ENCODE peak calls at places on chromosome 15, in ten cellular contexts. One of them, this sample, is unnamed.

GRCh38 chr15:53625962-53626845 is 133.3 kb downstream of the WDR72 start:
- DNase-seq in BE2C: no peak
- DNase-seq in choroid plexus epithelial cell: no peak
- DNase-seq in HFFc6: no peak
- DNase-seq in HepG2: no peak
- DNase-seq in stomach: no peak
- DNase-seq in cardiac muscle cell: no peak
- DNase-seq in endothelial cell: no peak
- DNase-seq in heart left ventricle: no peak
- DNase-seq in MCF 10A: no peak
- DNase-seq in this sample: no peak

GRCh38 chr15:44501768-44502366 is 35.1 kb upstream of the EIF3J start:
- DNase-seq in MCF 10A: peak
- DNase-seq in heart left ventricle: no peak
- DNase-seq in HepG2: peak
- DNase-seq in cardiac muscle cell: peak
- DNase-seq in endothelial cell: no peak
- DNase-seq in stomach: no peak
- DNase-seq in HFFc6: peak
- DNase-seq in BE2C: no peak
- DNase-seq in choroid plexus epithelial cell: peak
- DNase-seq in this sample: no peak

GRCh38 chr15:71654714-71655174 is 155.6 kb upstream of the NR2E3 start:
- DNase-seq in endothelial cell: no peak
- DNase-seq in cardiac muscle cell: no peak
- DNase-seq in MCF 10A: peak
- DNase-seq in stomach: no peak
- DNase-seq in BE2C: no peak
- DNase-seq in heart left ventricle: no peak
- DNase-seq in HepG2: peak
- DNase-seq in HFFc6: no peak
- DNase-seq in choroid plexus epithelial cell: peak
- DNase-seq in this sample: no peak

GRCh38 chr15:84981711-84982300 is at the start of gene PDE8A:
- DNase-seq in cardiac muscle cell: peak
- DNase-seq in HFFc6: peak
- DNase-seq in heart left ventricle: peak
- DNase-seq in MCF 10A: peak
- DNase-seq in choroid plexus epithelial cell: peak
- DNase-seq in stomach: peak
- DNase-seq in endothelial cell: peak
- DNase-seq in BE2C: peak
- DNase-seq in HepG2: no peak
- DNase-seq in this sample: peak

GRCh38 chr15:38389924-38390542 is 63.9 kb upstream of the FAM98B start:
- DNase-seq in choroid plexus epithelial cell: peak
- DNase-seq in cardiac muscle cell: peak
- DNase-seq in MCF 10A: peak
- DNase-seq in heart left ventricle: peak
- DNase-seq in HepG2: peak
- DNase-seq in endothelial cell: peak
- DNase-seq in stomach: peak
- DNase-seq in BE2C: peak
- DNase-seq in HFFc6: peak
- DNase-seq in this sample: peak

GRCh38 chr15:42165081-42165480 is 8.6 kb upstream of the PLA2G4F start:
- DNase-seq in endothelial cell: no peak
- DNase-seq in stomach: no peak
- DNase-seq in heart left ventricle: no peak
- DNase-seq in HepG2: no peak
- DNase-seq in BE2C: no peak
- DNase-seq in HFFc6: peak
- DNase-seq in MCF 10A: no peak
- DNase-seq in cardiac muscle cell: no peak
- DNase-seq in choroid plexus epithelial cell: no peak
- DNase-seq in this sample: no peak

GRCh38 chr15:42919794-42920280 is 741 bp downstream of the TTBK2 start:
- DNase-seq in stomach: no peak
- DNase-seq in heart left ventricle: no peak
- DNase-seq in MCF 10A: peak
- DNase-seq in HFFc6: peak
- DNase-seq in cardiac muscle cell: peak
- DNase-seq in HepG2: peak
- DNase-seq in endothelial cell: no peak
- DNase-seq in BE2C: peak
- DNase-seq in choroid plexus epithelial cell: peak
- DNase-seq in this sample: no peak

GRCh38 chr15:28098766-28099554 is at the start of gene OCA2:
- DNase-seq in choroid plexus epithelial cell: peak
- DNase-seq in stomach: peak
- DNase-seq in heart left ventricle: peak
- DNase-seq in HepG2: peak
- DNase-seq in BE2C: peak
- DNase-seq in endothelial cell: peak
- DNase-seq in MCF 10A: no peak
- DNase-seq in HFFc6: no peak
- DNase-seq in cardiac muscle cell: peak
- DNase-seq in this sample: peak

GRCh38 chr15:89654311-89654761 is 931 bp downstream of the KIF7 start:
- DNase-seq in endothelial cell: no peak
- DNase-seq in MCF 10A: peak
- DNase-seq in HFFc6: peak
- DNase-seq in choroid plexus epithelial cell: peak
- DNase-seq in cardiac muscle cell: no peak
- DNase-seq in heart left ventricle: no peak
- DNase-seq in BE2C: no peak
- DNase-seq in HepG2: no peak
- DNase-seq in stomach: no peak
- DNase-seq in this sample: no peak

GRCh38 chr15:26614734-26615133 is 158.1 kb downstream of the GABRB3 start:
- DNase-seq in endothelial cell: no peak
- DNase-seq in MCF 10A: no peak
- DNase-seq in BE2C: no peak
- DNase-seq in choroid plexus epithelial cell: no peak
- DNase-seq in cardiac muscle cell: no peak
- DNase-seq in HFFc6: no peak
- DNase-seq in stomach: no peak
- DNase-seq in heart left ventricle: no peak
- DNase-seq in HepG2: no peak
- DNase-seq in this sample: no peak

GRCh38 chr15:80507638-80508316 is 103.6 kb downstream of the ARNT2 start:
- DNase-seq in cardiac muscle cell: no peak
- DNase-seq in MCF 10A: peak
- DNase-seq in HepG2: no peak
- DNase-seq in endothelial cell: no peak
- DNase-seq in BE2C: no peak
- DNase-seq in heart left ventricle: no peak
- DNase-seq in choroid plexus epithelial cell: peak
- DNase-seq in stomach: no peak
- DNase-seq in HFFc6: peak
- DNase-seq in this sample: no peak

GRCh38 chr15:100131321-100132224 is 210.2 kb downstream of the ADAMTS17 start:
- DNase-seq in BE2C: no peak
- DNase-seq in MCF 10A: no peak
- DNase-seq in stomach: peak
- DNase-seq in HepG2: peak
- DNase-seq in cardiac muscle cell: peak
- DNase-seq in choroid plexus epithelial cell: peak
- DNase-seq in HFFc6: no peak
- DNase-seq in endothelial cell: no peak
- DNase-seq in heart left ventricle: peak
- DNase-seq in this sample: peak
- TF ChIP-seq CTCF in BE2C: no peak
- TF ChIP-seq CTCF in MCF 10A: no peak
- TF ChIP-seq CTCF in stomach: peak
- TF ChIP-seq CTCF in HepG2: peak
- TF ChIP-seq CTCF in cardiac muscle cell: peak
- TF ChIP-seq CTCF in choroid plexus epithelial cell: peak
- TF ChIP-seq CTCF in HFFc6: no peak
- TF ChIP-seq CTCF in endothelial cell: no peak
- TF ChIP-seq CTCF in heart left ventricle: peak
- TF ChIP-seq CTCF in this sample: no peak

GRCh38 chr15:91125162-91125561 is 25.1 kb downstream of the SV2B start:
- DNase-seq in HFFc6: no peak
- DNase-seq in MCF 10A: no peak
- DNase-seq in stomach: no peak
- DNase-seq in BE2C: no peak
- DNase-seq in cardiac muscle cell: no peak
- DNase-seq in endothelial cell: no peak
- DNase-seq in heart left ventricle: no peak
- DNase-seq in choroid plexus epithelial cell: no peak
- DNase-seq in HepG2: no peak
- DNase-seq in this sample: no peak

GRCh38 chr15:91126080-91126479 is 26.0 kb downstream of the SV2B start:
- DNase-seq in cardiac muscle cell: no peak
- DNase-seq in MCF 10A: peak
- DNase-seq in stomach: no peak
- DNase-seq in heart left ventricle: no peak
- DNase-seq in choroid plexus epithelial cell: no peak
- DNase-seq in endothelial cell: no peak
- DNase-seq in BE2C: no peak
- DNase-seq in HFFc6: no peak
- DNase-seq in HepG2: no peak
- DNase-seq in this sample: no peak

GRCh38 chr15:91129436-91129835 is 29.4 kb downstream of the SV2B start:
- DNase-seq in choroid plexus epithelial cell: no peak
- DNase-seq in BE2C: no peak
- DNase-seq in heart left ventricle: no peak
- DNase-seq in endothelial cell: no peak
- DNase-seq in HepG2: no peak
- DNase-seq in stomach: no peak
- DNase-seq in HFFc6: no peak
- DNase-seq in cardiac muscle cell: no peak
- DNase-seq in MCF 10A: no peak
- DNase-seq in this sample: no peak

GRCh38 chr15:91128028-91128427 is 28.0 kb downstream of the SV2B start:
- DNase-seq in cardiac muscle cell: no peak
- DNase-seq in choroid plexus epithelial cell: no peak
- DNase-seq in HFFc6: no peak
- DNase-seq in endothelial cell: no peak
- DNase-seq in stomach: no peak
- DNase-seq in MCF 10A: peak
- DNase-seq in heart left ventricle: no peak
- DNase-seq in HepG2: no peak
- DNase-seq in BE2C: no peak
- DNase-seq in this sample: no peak

GRCh38 chr15:91127236-91127914 is 27.3 kb downstream of the SV2B start:
- DNase-seq in BE2C: no peak
- DNase-seq in HepG2: no peak
- DNase-seq in stomach: no peak
- DNase-seq in HFFc6: no peak
- DNase-seq in heart left ventricle: no peak
- DNase-seq in cardiac muscle cell: no peak
- DNase-seq in MCF 10A: no peak
- DNase-seq in choroid plexus epithelial cell: no peak
- DNase-seq in endothelial cell: no peak
- DNase-seq in this sample: no peak
- TF ChIP-seq CTCF in BE2C: no peak
- TF ChIP-seq CTCF in HepG2: no peak
- TF ChIP-seq CTCF in stomach: no peak
- TF ChIP-seq CTCF in HFFc6: no peak
- TF ChIP-seq CTCF in heart left ventricle: no peak
- TF ChIP-seq CTCF in cardiac muscle cell: no peak
- TF ChIP-seq CTCF in MCF 10A: no peak
- TF ChIP-seq CTCF in choroid plexus epithelial cell: no peak
- TF ChIP-seq CTCF in endothelial cell: no peak
- TF ChIP-seq CTCF in this sample: no peak

GRCh38 chr15:62241135-62241770 is 76.2 kb upstream of the C2CD4B start:
- DNase-seq in HepG2: peak
- DNase-seq in BE2C: peak
- DNase-seq in MCF 10A: peak
- DNase-seq in stomach: peak
- DNase-seq in heart left ventricle: no peak
- DNase-seq in endothelial cell: peak
- DNase-seq in cardiac muscle cell: peak
- DNase-seq in HFFc6: no peak
- DNase-seq in choroid plexus epithelial cell: no peak
- DNase-seq in this sample: peak
- TF ChIP-seq CTCF in HepG2: peak
- TF ChIP-seq CTCF in BE2C: peak
- TF ChIP-seq CTCF in MCF 10A: no peak
- TF ChIP-seq CTCF in stomach: peak
- TF ChIP-seq CTCF in heart left ventricle: peak
- TF ChIP-seq CTCF in endothelial cell: peak
- TF ChIP-seq CTCF in cardiac muscle cell: peak
- TF ChIP-seq CTCF in HFFc6: peak
- TF ChIP-seq CTCF in choroid plexus epithelial cell: peak
- TF ChIP-seq CTCF in this sample: peak

GRCh38 chr15:48029656-48030055 is 91.1 kb upstream of the SLC24A5 start:
- DNase-seq in MCF 10A: no peak
- DNase-seq in endothelial cell: no peak
- DNase-seq in HepG2: no peak
- DNase-seq in stomach: no peak
- DNase-seq in HFFc6: no peak
- DNase-seq in BE2C: no peak
- DNase-seq in cardiac muscle cell: no peak
- DNase-seq in choroid plexus epithelial cell: no peak
- DNase-seq in heart left ventricle: no peak
- DNase-seq in this sample: no peak

GRCh38 chr15:48021336-48022086 is 99.3 kb upstream of the SLC24A5 start:
- DNase-seq in stomach: no peak
- DNase-seq in cardiac muscle cell: peak
- DNase-seq in choroid plexus epithelial cell: peak
- DNase-seq in MCF 10A: no peak
- DNase-seq in BE2C: no peak
- DNase-seq in HFFc6: no peak
- DNase-seq in HepG2: no peak
- DNase-seq in heart left ventricle: no peak
- DNase-seq in endothelial cell: no peak
- DNase-seq in this sample: no peak

GRCh38 chr15:48020166-48020565 is 100.6 kb upstream of the SLC24A5 start:
- DNase-seq in heart left ventricle: no peak
- DNase-seq in choroid plexus epithelial cell: no peak
- DNase-seq in stomach: no peak
- DNase-seq in BE2C: no peak
- DNase-seq in endothelial cell: no peak
- DNase-seq in MCF 10A: no peak
- DNase-seq in cardiac muscle cell: no peak
- DNase-seq in HepG2: no peak
- DNase-seq in HFFc6: no peak
- DNase-seq in this sample: no peak

GRCh38 chr15:48028712-48029111 is 92.1 kb upstream of the SLC24A5 start:
- DNase-seq in HFFc6: no peak
- DNase-seq in choroid plexus epithelial cell: no peak
- DNase-seq in MCF 10A: no peak
- DNase-seq in HepG2: no peak
- DNase-seq in BE2C: no peak
- DNase-seq in endothelial cell: no peak
- DNase-seq in heart left ventricle: no peak
- DNase-seq in stomach: no peak
- DNase-seq in cardiac muscle cell: no peak
- DNase-seq in this sample: no peak

DNA sequence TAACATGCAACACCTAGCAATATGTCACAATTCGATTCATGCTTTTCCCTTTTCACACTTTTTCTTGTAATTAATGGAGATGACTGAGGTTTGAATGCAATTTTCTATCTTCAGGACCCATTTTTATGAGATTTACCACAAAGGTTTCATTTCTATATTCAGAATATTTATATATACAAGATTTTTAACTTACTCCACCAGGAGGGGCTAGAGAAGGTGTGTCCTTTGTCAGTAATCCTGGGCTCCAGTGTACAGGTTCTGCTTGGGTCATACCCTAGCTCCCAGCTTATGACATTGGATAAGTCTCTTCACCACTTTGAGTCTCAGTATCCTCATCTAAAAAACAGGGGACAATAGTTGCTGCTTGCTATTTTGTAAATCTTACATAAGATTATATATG is 95.7 kb upstream of the SLC24A5 start:
- DNase-seq in cardiac muscle cell: no peak
- DNase-seq in choroid plexus epithelial cell: peak
- DNase-seq in HFFc6: no peak
- DNase-seq in BE2C: no peak
- DNase-seq in MCF 10A: peak
- DNase-seq in HepG2: no peak
- DNase-seq in stomach: no peak
- DNase-seq in endothelial cell: no peak
- DNase-seq in heart left ventricle: no peak
- DNase-seq in this sample: no peak
- TF ChIP-seq CTCF in cardiac muscle cell: no peak
- TF ChIP-seq CTCF in choroid plexus epithelial cell: peak
- TF ChIP-seq CTCF in HFFc6: peak
- TF ChIP-seq CTCF in BE2C: no peak
- TF ChIP-seq CTCF in MCF 10A: peak
- TF ChIP-seq CTCF in HepG2: no peak
- TF ChIP-seq CTCF in stomach: no peak
- TF ChIP-seq CTCF in endothelial cell: no peak
- TF ChIP-seq CTCF in heart left ventricle: no peak
- TF ChIP-seq CTCF in this sample: no peak